ENCODE peak calls at places on chromosomes 7 and 10, in six cellular contexts. N is suprapubic skin; G is SK-N-SH; B is spleen; V is DND-41; C is CD8-positive, alpha-beta memory T cell. X is an unnamed sample.

GRCh38 chr10:74837750-74838149 is 11.3 kb downstream of the KAT6B start:
- DNase-seq in G (no peak), V (no peak), B (no peak), N (no peak), C (no peak), X (no peak)

GRCh38 chr10:34768261-34768971 is 46.7 kb downstream of the PARD3 start:
- DNase-seq in G (no peak), C (no peak), N (peak; percentile 85), V (no peak), B (no peak), X (peak; percentile 86)

GRCh38 chr10:73648975-73649829 is 6.6 kb downstream of the SYNPO2L start:
- DNase-seq in G (no peak), N (no peak), C (no peak), B (no peak), V (no peak), X (no peak)

GRCh38 chr7:117992635-117993034 is 119.4 kb upstream of the CTTNBP2 start:
- DNase-seq in C (no peak), B (no peak), V (no peak), N (no peak), G (no peak), X (no peak)

GRCh38 chr7:64946772-64947171 is 43.7 kb downstream of the ZNF273 start:
- DNase-seq in V (peak; percentile 20), C (no peak), G (peak; percentile 87), N (no peak), B (no peak), X (no peak)

GRCh38 chr10:43251664-43252165 is 15.2 kb downstream of the RASGEF1A start:
- DNase-seq in C (peak; percentile 0), V (no peak), G (peak; percentile 21), N (peak; percentile 69), B (peak; percentile 69), X (peak; percentile 36)

GRCh38 chr7:69739182-69739581 is 140.9 kb downstream of the AUTS2 start:
- DNase-seq in V (peak; percentile 56), G (no peak), N (no peak), B (no peak), C (no peak), X (no peak)

GRCh38 chr10:24957624-24958435 is 5.4 kb upstream of the PRTFDC1 start:
- DNase-seq in G (no peak), B (no peak), N (no peak), V (no peak), C (no peak), X (no peak)

GRCh38 chr10:63280386-63280785 is 147.3 kb downstream of the NRBF2 start:
- DNase-seq in C (no peak), G (no peak), V (no peak), N (no peak), B (no peak), X (no peak)

GRCh38 chr10:110698782-110699201 is 54.7 kb downstream of the RBM20 start:
- DNase-seq in V (no peak), G (no peak), C (no peak), N (no peak), B (no peak), X (no peak)

DNA sequence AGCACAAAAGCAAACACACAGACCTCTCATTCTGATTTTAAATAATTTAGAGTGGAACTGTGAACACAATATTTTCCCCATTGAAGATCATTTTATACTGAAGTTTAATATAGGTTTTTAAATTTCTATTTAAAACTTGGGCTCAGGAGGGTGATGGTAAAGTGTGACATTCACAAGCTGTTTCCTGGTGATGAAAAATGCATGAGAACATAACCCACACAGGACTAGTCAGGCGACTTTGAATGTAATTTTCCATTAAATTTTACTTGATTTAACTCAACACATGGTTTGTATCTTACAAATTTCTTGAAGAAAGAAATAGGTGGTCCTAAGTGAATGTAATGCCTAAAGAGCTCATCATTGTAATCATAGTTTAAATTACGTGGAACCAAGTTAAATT is 143.6 kb downstream of the CDK14 start:
- DNase-seq in B (no peak), G (no peak), V (no peak), N (no peak), C (no peak), X (no peak)
- H3K4me1 ChIP-seq in B (peaks cover 17% of the 10 kb centered on the region), G (peaks cover 9% of the 10 kb centered on the region), V (no peaks in the 10 kb centered on the region), N (no peaks in the 10 kb centered on the region), C (no peaks in the 10 kb centered on the region), X (no peaks in the 10 kb centered on the region)

GRCh38 chr7:5229451-5230271 is 39.6 kb downstream of the WIPI2 start:
- DNase-seq in C (no peak), G (no peak), B (peak; percentile 74), N (no peak), V (no peak), X (no peak)

GRCh38 chr7:5230272-5231067 is 40.4 kb downstream of the WIPI2 start:
- DNase-seq in V (no peak), G (no peak), B (peak; percentile 81), C (no peak), N (no peak), X (no peak)

GRCh38 chr7:5231811-5232484 is 41.9 kb downstream of the WIPI2 start:
- DNase-seq in V (no peak), C (no peak), B (peak; percentile 83), G (no peak), N (no peak), X (no peak)

GRCh38 chr7:5232485-5232837 is 42.4 kb downstream of the WIPI2 start:
- DNase-seq in B (no peak), N (no peak), V (no peak), C (no peak), G (no peak), X (no peak)

GRCh38 chr7:5231116-5231515 is 41.1 kb downstream of the WIPI2 start:
- DNase-seq in G (no peak), B (peak; percentile 76), V (no peak), N (no peak), C (no peak), X (no peak)
- H3K4me1 ChIP-seq in G (no peaks in the 10 kb centered on the region), B (peaks cover 58% of the 10 kb centered on the region), V (no peaks in the 10 kb centered on the region), N (peaks cover 14% of the 10 kb centered on the region), C (peaks cover 4% of the 10 kb centered on the region), X (no peaks in the 10 kb centered on the region)

DNA sequence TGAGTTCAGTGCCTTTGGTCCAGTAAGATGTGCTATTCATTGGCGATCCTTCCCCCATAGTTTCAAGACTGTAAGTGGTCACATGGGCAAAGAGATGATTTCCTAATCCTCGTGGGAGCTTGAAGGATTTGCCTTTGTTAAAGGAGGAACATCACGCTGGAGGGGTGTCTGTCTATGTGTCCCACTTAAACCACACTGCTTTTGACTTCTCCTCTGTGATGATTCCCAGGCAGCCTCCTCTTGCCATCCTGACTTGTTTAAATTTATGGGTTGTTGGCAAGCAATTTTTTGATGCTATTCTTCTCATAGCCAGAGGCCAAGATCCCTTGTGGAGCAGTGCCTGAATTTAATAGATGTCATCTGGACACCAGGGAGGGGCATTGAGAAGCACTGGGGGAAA is 154.0 kb downstream of the TCF7L2 start:
- DNase-seq in C (no peak), V (no peak), B (no peak), G (peak; percentile 28), N (peak; percentile 70), X (no peak)
- H3K4me1 ChIP-seq in C (no peaks in the 10 kb centered on the region), V (peaks cover 24% of the 10 kb centered on the region), B (peaks cover 9% of the 10 kb centered on the region), G (peaks cover 10% of the 10 kb centered on the region), N (peaks cover 54% of the 10 kb centered on the region), X (peaks cover 5% of the 10 kb centered on the region)

DNA sequence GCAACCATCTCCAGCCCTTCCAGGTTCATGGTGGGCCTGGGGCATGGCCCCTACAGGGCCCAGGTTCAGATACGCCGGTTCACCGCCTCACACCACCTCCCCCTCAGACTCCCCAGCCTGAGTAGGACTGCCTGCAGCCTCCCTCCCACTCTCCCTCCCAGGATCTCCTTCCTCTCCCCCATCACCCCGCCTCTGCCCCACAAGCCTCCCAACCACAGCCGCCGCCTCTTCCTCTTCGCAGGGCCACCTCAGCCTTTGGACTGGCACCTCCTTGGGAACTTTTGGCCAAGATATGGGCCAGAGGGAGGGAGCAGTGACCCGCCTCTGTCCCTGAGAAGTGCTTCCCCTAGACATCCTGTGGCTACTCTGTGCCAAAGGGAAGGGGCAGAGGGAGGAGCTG is 9.3 kb downstream of the KCNIP2 start:
- DNase-seq in B (peak; percentile 87), G (no peak), C (no peak), V (peak; percentile 45), N (no peak), X (no peak)
- H3K4me1 ChIP-seq in B (peaks cover 52% of the 10 kb centered on the region), G (peaks cover 14% of the 10 kb centered on the region), C (peaks cover 66% of the 10 kb centered on the region), V (peaks cover 35% of the 10 kb centered on the region), N (peaks cover 26% of the 10 kb centered on the region), X (no peaks in the 10 kb centered on the region)

GRCh38 chr7:1022801-1023465 is 21.4 kb upstream of the GPR146 start:
- DNase-seq in V (no peak), N (no peak), C (no peak), B (peak; percentile 89), G (no peak), X (no peak)
- H3K4me1 ChIP-seq in V (no peaks in the 10 kb centered on the region), N (peaks cover 31% of the 10 kb centered on the region), C (no peaks in the 10 kb centered on the region), B (peaks cover 55% of the 10 kb centered on the region), G (peaks cover 3% of the 10 kb centered on the region), X (no peaks in the 10 kb centered on the region)

GRCh38 chr10:119312241-119312640 is 104.9 kb downstream of the GRK5 start:
- DNase-seq in V (no peak), B (no peak), G (no peak), N (no peak), C (no peak), X (no peak)
- H3K4me1 ChIP-seq in V (peaks cover 19% of the 10 kb centered on the region), B (peaks cover 93% of the 10 kb centered on the region), G (peaks cover 28% of the 10 kb centered on the region), N (peaks cover 7% of the 10 kb centered on the region), C (peaks cover 43% of the 10 kb centered on the region), X (no peaks in the 10 kb centered on the region)

GRCh38 chr10:32980558-32981468 is 22.8 kb upstream of the ITGB1 start:
- DNase-seq in B (peak; percentile 96), C (peak; percentile 76), G (peak; percentile 81), N (peak; percentile 97), V (peak; percentile 86), X (peak; percentile 80)
- H3K4me1 ChIP-seq in B (peaks cover 42% of the 10 kb centered on the region), C (peaks cover 37% of the 10 kb centered on the region), G (peaks cover 32% of the 10 kb centered on the region), N (peaks cover 20% of the 10 kb centered on the region), V (peaks cover 28% of the 10 kb centered on the region), X (no peaks in the 10 kb centered on the region)

GRCh38 chr10:97647556-97647955 is 7.1 kb downstream of the PI4K2A start:
- DNase-seq in G (no peak), B (no peak), V (no peak), N (no peak), C (no peak), X (no peak)
- H3K4me1 ChIP-seq in G (peaks cover 22% of the 10 kb centered on the region), B (peaks cover 28% of the 10 kb centered on the region), V (peaks cover 11% of the 10 kb centered on the region), N (peaks cover 55% of the 10 kb centered on the region), C (peaks cover 13% of the 10 kb centered on the region), X (no peaks in the 10 kb centered on the region)

DNA sequence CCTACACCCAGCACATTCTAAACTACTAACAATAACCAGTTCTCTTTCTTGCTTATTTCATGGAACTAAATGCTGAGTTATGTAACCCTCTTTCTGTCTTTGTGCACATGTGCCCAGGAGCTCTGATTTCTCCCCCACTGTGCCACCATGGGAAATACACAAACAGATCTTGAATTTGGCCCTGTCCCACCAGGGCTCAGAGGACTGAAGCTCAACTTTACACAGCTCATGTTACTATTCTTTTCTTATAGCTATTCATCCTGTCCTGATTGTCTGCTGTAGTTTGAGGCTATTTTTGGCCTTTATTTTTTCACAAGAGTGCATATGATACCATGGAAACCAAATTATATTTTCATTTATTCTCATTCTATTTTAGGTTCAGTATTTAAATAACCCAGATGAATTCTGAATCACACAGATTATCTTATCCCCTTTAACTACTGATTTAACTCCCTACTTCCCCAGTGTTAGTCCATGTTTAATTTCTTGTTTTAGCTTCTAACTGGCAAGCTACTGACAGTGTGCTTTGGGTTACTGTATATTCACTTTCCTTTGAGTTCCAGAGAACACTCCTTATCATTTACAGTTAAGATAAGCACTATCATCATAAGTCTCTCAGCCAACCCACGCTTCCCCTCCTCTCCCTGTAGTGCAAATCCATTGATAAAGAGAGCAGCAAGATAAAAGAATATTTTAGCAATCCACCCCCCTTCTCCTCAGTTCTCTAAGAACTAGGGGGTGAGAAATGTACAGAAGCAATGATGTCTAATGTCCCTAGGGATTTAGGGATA is 71.8 kb upstream of the GSDME start:
- DNase-seq in C (no peak), N (no peak), B (no peak), G (no peak), V (no peak), X (no peak)
- H3K4me1 ChIP-seq in C (peaks cover 28% of the 10 kb centered on the region), N (peaks cover 49% of the 10 kb centered on the region), B (peaks cover 45% of the 10 kb centered on the region), G (peaks cover 66% of the 10 kb centered on the region), V (peaks cover 13% of the 10 kb centered on the region), X (peaks cover 9% of the 10 kb centered on the region)

X was measured in breast epithelium.